ENCODE peak calls at places on chromosomes 4 and X, in five cellular contexts. One of them, this sample, is unnamed.

GRCh38 chr4:4869380-4869723 is 9.9 kb downstream of the MSX1 start:
- DNase-seq in tibial artery: no peak
- DNase-seq in transverse colon: no peak
- DNase-seq in naive thymus-derived CD4-positive, alpha-beta T cell: no peak
- DNase-seq in small intestine: no peak
- DNase-seq in this sample: no peak

GRCh38 chrX:12973561-12974216 is 1.2 kb upstream of the TMSB4X start:
- DNase-seq in tibial artery: no peak
- DNase-seq in naive thymus-derived CD4-positive, alpha-beta T cell: peak; percentile 57
- DNase-seq in small intestine: no peak
- DNase-seq in transverse colon: no peak
- DNase-seq in this sample: no peak

GRCh38 chrX:37942170-37942569 is 64.2 kb upstream of the SYTL5 start:
- DNase-seq in tibial artery: no peak
- DNase-seq in naive thymus-derived CD4-positive, alpha-beta T cell: no peak
- DNase-seq in small intestine: no peak
- DNase-seq in transverse colon: no peak
- DNase-seq in this sample: no peak

GRCh38 chr4:4866833-4867744 is 7.6 kb downstream of the MSX1 start:
- DNase-seq in transverse colon: no peak
- DNase-seq in tibial artery: no peak
- DNase-seq in naive thymus-derived CD4-positive, alpha-beta T cell: no peak
- DNase-seq in small intestine: no peak
- DNase-seq in this sample: no peak

GRCh38 chr4:88672987-88673386 is 24.6 kb downstream of the NAP1L5 start:
- DNase-seq in naive thymus-derived CD4-positive, alpha-beta T cell: peak; percentile 29
- DNase-seq in transverse colon: no peak
- DNase-seq in small intestine: no peak
- DNase-seq in tibial artery: no peak
- DNase-seq in this sample: peak; percentile 56

GRCh38 chr4:177638871-177639270 is 196.6 kb upstream of the AGA start:
- DNase-seq in tibial artery: no peak
- DNase-seq in small intestine: no peak
- DNase-seq in naive thymus-derived CD4-positive, alpha-beta T cell: no peak
- DNase-seq in transverse colon: no peak
- DNase-seq in this sample: no peak

GRCh38 chr4:137063961-137064360 is 468.3 kb downstream of the PCDH18 start:
- DNase-seq in tibial artery: no peak
- DNase-seq in naive thymus-derived CD4-positive, alpha-beta T cell: no peak
- DNase-seq in small intestine: no peak
- DNase-seq in transverse colon: no peak
- DNase-seq in this sample: no peak

GRCh38 chr4:115687356-115687755 is 573.9 kb upstream of the NDST4 start:
- DNase-seq in naive thymus-derived CD4-positive, alpha-beta T cell: no peak
- DNase-seq in transverse colon: no peak
- DNase-seq in small intestine: no peak
- DNase-seq in tibial artery: no peak
- DNase-seq in this sample: no peak

GRCh38 chr4:152281822-152282221 is 254.1 kb downstream of the FBXW7 start:
- DNase-seq in small intestine: no peak
- DNase-seq in naive thymus-derived CD4-positive, alpha-beta T cell: peak; percentile 21
- DNase-seq in transverse colon: no peak
- DNase-seq in tibial artery: no peak
- DNase-seq in this sample: peak; percentile 66

GRCh38 chrX:47264507-47265173 is 31.8 kb downstream of the USP11 start:
- DNase-seq in transverse colon: no peak
- DNase-seq in small intestine: no peak
- DNase-seq in tibial artery: no peak
- DNase-seq in naive thymus-derived CD4-positive, alpha-beta T cell: no peak
- DNase-seq in this sample: no peak

GRCh38 chr4:90960840-90961239 is 833.6 kb downstream of the CCSER1 start:
- DNase-seq in transverse colon: no peak
- DNase-seq in naive thymus-derived CD4-positive, alpha-beta T cell: no peak
- DNase-seq in small intestine: no peak
- DNase-seq in tibial artery: no peak
- DNase-seq in this sample: no peak

GRCh38 chr4:1351854-1352633 is 5.0 kb downstream of the UVSSA start:
- DNase-seq in tibial artery: peak; percentile 78
- DNase-seq in naive thymus-derived CD4-positive, alpha-beta T cell: peak; percentile 80
- DNase-seq in transverse colon: peak; percentile 93
- DNase-seq in small intestine: peak; percentile 80
- DNase-seq in this sample: peak; percentile 83

GRCh38 chrX:771536-771935 is 140.9 kb downstream of the SHOX start:
- DNase-seq in transverse colon: no peak
- DNase-seq in small intestine: no peak
- DNase-seq in tibial artery: no peak
- DNase-seq in naive thymus-derived CD4-positive, alpha-beta T cell: no peak
- DNase-seq in this sample: no peak

GRCh38 chr4:177051473-177052060 is 258.1 kb upstream of the NEIL3 start:
- DNase-seq in tibial artery: no peak
- DNase-seq in small intestine: peak; percentile 25
- DNase-seq in naive thymus-derived CD4-positive, alpha-beta T cell: no peak
- DNase-seq in transverse colon: peak; percentile 7
- DNase-seq in this sample: no peak

DNA sequence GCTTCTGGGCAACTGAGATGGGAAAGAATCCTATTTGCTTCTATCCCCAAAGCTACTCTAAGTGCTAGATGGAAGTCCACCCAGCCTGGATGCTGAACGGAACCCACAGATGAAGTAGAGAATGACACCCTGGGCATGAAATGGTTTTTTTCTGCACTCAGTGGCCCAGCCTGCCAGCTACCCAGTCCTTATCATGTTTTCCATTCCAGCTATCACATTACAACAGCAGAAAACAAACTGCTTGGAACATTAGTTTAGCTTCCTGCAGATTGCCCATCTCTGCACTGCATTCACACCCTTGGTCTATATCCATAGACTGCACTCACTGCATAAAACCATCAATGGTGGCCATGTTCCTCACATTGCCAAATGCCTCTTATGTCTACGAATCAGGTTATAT is 79.1 kb downstream of the NYX start:
- DNase-seq in tibial artery: no peak
- DNase-seq in naive thymus-derived CD4-positive, alpha-beta T cell: no peak
- DNase-seq in small intestine: no peak
- DNase-seq in transverse colon: no peak
- DNase-seq in this sample: no peak
- H3K27ac ChIP-seq in tibial artery: no peak overlapping the region
- H3K27ac ChIP-seq in naive thymus-derived CD4-positive, alpha-beta T cell: no peak overlapping the region
- H3K27ac ChIP-seq in small intestine: no peak overlapping the region
- H3K27ac ChIP-seq in transverse colon: no peak overlapping the region
- H3K27ac ChIP-seq in this sample: no peak overlapping the region

GRCh38 chr4:53477666-53478065 is 100.2 kb downstream of the FIP1L1 start:
- DNase-seq in small intestine: no peak
- DNase-seq in naive thymus-derived CD4-positive, alpha-beta T cell: no peak
- DNase-seq in transverse colon: no peak
- DNase-seq in tibial artery: no peak
- DNase-seq in this sample: no peak
- H3K27ac ChIP-seq in small intestine: no peak overlapping the region
- H3K27ac ChIP-seq in naive thymus-derived CD4-positive, alpha-beta T cell: no peak overlapping the region
- H3K27ac ChIP-seq in transverse colon: no peak overlapping the region
- H3K27ac ChIP-seq in tibial artery: no peak overlapping the region
- H3K27ac ChIP-seq in this sample: no peak overlapping the region

GRCh38 chr4:86587016-86587713 is 7.0 kb upstream of the PTPN13 start:
- DNase-seq in transverse colon: no peak
- DNase-seq in small intestine: no peak
- DNase-seq in naive thymus-derived CD4-positive, alpha-beta T cell: no peak
- DNase-seq in tibial artery: no peak
- DNase-seq in this sample: no peak
- H3K27ac ChIP-seq in transverse colon: no peak overlapping the region
- H3K27ac ChIP-seq in small intestine: no peak overlapping the region
- H3K27ac ChIP-seq in naive thymus-derived CD4-positive, alpha-beta T cell: no peak overlapping the region
- H3K27ac ChIP-seq in tibial artery: no peak overlapping the region
- H3K27ac ChIP-seq in this sample: no peak overlapping the region

DNA sequence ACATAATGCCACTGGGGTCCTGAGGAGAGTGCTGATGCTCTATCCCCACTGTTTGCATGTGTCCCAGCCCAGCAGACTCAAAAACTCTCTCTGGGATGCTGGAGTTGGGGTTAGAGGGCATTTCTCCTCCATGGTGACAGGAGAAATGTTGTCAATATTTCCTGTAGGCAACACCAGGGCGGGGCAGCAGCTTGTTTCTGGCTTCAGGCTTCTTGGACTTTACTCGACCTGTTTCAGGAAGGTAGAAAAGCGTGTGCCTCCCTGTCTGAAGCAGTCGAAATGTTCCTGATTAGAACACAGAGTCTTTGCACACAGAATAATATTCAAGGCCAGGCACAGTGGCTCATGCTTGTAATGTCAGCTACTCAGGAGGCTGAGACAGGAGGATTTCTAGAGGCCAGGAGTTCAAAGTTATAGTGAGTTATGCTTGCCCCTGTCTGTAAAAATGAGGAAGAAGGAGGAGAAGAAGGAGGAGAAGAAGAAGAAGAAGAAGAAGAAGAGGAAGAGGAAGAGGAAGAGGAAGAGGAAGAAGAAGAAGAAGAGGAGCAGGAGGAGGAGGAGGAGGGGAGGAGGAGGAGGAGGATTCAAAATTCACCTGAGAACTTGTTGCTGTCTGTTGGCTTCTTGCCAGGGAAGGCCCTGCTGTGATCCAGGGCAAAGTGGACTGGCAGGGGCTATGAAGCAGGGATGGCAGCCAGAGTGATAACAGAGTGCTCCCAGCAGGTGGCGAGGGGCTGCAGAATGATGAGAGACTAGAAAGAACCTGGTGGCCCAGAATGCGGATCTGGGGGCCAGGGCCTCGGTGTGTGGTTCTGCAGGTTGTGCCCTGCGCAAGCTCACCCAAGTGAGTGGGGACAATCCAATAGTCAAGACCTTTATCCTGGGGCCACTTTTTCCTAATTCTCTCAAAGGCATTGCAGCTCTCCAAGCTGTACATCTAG is 82.9 kb downstream of the RTL5 start:
- DNase-seq in small intestine: peak; percentile 89
- DNase-seq in tibial artery: no peak
- DNase-seq in transverse colon: peak; percentile 31
- DNase-seq in naive thymus-derived CD4-positive, alpha-beta T cell: no peak
- DNase-seq in this sample: no peak
- H3K27ac ChIP-seq in small intestine: no peak overlapping the region
- H3K27ac ChIP-seq in tibial artery: peak overlapping the region; percentile 54
- H3K27ac ChIP-seq in transverse colon: no peak overlapping the region
- H3K27ac ChIP-seq in naive thymus-derived CD4-positive, alpha-beta T cell: no peak overlapping the region
- H3K27ac ChIP-seq in this sample: no peak overlapping the region

DNA sequence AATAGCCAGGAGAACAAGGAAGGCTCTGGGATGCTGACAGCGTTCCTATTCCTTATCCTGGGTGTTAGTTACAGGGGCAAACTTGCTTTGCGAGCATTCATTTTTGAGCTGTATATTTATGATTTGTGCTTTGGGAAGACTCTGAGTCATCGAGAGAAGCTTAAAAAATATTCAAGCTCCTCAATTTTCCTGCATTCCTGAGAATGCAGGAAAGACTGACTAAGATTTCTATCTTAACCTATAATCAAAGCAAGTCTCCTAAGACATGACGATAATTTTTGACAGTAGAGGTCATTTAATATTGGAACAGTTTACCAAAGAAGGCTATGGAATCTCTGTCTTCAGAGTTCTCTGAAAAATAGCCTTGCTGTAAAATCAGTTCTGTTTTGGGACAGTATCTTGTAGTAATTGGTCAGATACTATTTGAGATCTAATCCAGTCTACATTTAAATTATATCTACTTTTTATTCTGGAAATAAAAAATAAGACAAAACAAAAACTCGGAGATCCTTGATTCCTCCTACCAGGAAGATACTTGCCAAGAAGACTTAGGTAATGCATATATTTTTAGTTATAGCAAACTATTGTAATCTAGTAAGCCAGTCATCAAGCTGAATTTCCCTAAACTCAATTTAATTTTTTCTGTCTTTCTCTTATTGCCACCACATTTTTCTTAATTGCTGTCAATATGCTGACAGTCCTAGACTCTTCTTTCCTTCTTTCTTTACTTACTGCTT is 31.7 kb downstream of the BBS12 start:
- DNase-seq in transverse colon: no peak
- DNase-seq in naive thymus-derived CD4-positive, alpha-beta T cell: no peak
- DNase-seq in tibial artery: no peak
- DNase-seq in small intestine: no peak
- DNase-seq in this sample: no peak
- H3K27ac ChIP-seq in transverse colon: no peak overlapping the region
- H3K27ac ChIP-seq in naive thymus-derived CD4-positive, alpha-beta T cell: no peak overlapping the region
- H3K27ac ChIP-seq in tibial artery: peak overlapping the region; percentile 16
- H3K27ac ChIP-seq in small intestine: no peak overlapping the region
- H3K27ac ChIP-seq in this sample: no peak overlapping the region

This sample was measured in CD4-positive, CD25-positive, alpha-beta regulatory T cell.